ENCODE peak calls at places on chromosome 18, in five cellular contexts. J is HCT116, Q is K562, T is SK-N-SH, H is GM12878. B is an unnamed sample.

GRCh38 chr18:37631422-37631821 is 65.8 kb upstream of the CELF4 start:
- DNase-seq in T (no peak), Q (no peak), J (no peak), H (no peak), B (no peak)

GRCh38 chr18:51183372-51184091 is 13.9 kb downstream of the MEX3C start:
- DNase-seq in H (no peak), T (no peak), Q (no peak), J (no peak), B (no peak)

GRCh38 chr18:60894254-60894945 is 438.8 kb upstream of the CDH20 start:
- DNase-seq in H (no peak), J (no peak), Q (no peak), T (no peak), B (no peak)

GRCh38 chr18:74255022-74255658 is 36.6 kb downstream of the CYB5A start:
- DNase-seq in H (no peak), Q (no peak), T (no peak), J (no peak), B (no peak)

GRCh38 chr18:26383454-26384270 is 157.4 kb downstream of the TAF4B start:
- DNase-seq in H (peak), T (peak), Q (peak), J (peak), B (peak)

GRCh38 chr18:38961880-38962279 is 1396.3 kb upstream of the CELF4 start:
- DNase-seq in Q (no peak), H (no peak), J (no peak), T (no peak), B (no peak)

GRCh38 chr18:57141208-57142129 is 5.4 kb upstream of the BOD1L2 start:
- DNase-seq in H (no peak), Q (no peak), J (no peak), T (no peak), B (peak)

GRCh38 chr18:48804856-48805610 is 145.7 kb downstream of the SMAD7 start:
- DNase-seq in H (no peak), T (no peak), J (no peak), Q (no peak), B (no peak)

GRCh38 chr18:25826377-25826776 is 264.0 kb downstream of the SS18 start:
- DNase-seq in H (no peak), T (no peak), J (no peak), Q (no peak), B (no peak)

GRCh38 chr18:3305354-3305762 is 43.4 kb downstream of the MYL12B start:
- DNase-seq in Q (no peak), H (no peak), J (no peak), T (no peak), B (no peak)

GRCh38 chr18:45291616-45292612 is 323.4 kb upstream of the SLC14A2 start:
- DNase-seq in H (no peak), J (no peak), Q (no peak), T (peak), B (no peak)

GRCh38 chr18:44997139-44997538 is 316.5 kb downstream of the SETBP1 start:
- DNase-seq in J (no peak), Q (no peak), T (no peak), H (no peak), B (no peak)

GRCh38 chr18:59059140-59059539 is 80.5 kb upstream of the SEC11C start:
- DNase-seq in H (no peak), T (no peak), Q (no peak), J (no peak), B (no peak)

GRCh38 chr18:10524507-10525425 is 1.1 kb upstream of the NAPG start:
- DNase-seq in T (no peak), H (no peak), Q (no peak), J (no peak), B (peak)

GRCh38 chr18:13136689-13137040 is 81.9 kb upstream of the LDLRAD4 start:
- DNase-seq in T (peak), J (no peak), Q (no peak), H (no peak), B (no peak)

GRCh38 chr18:46435031-46435430 is 222.0 kb downstream of the LOXHD1 start:
- DNase-seq in H (no peak), J (no peak), Q (no peak), T (no peak), B (no peak)

GRCh38 chr18:44911260-44911659 is 230.6 kb downstream of the SETBP1 start:
- DNase-seq in T (no peak), J (no peak), H (no peak), Q (no peak), B (no peak)

GRCh38 chr18:43680096-43680495 is 402.8 kb upstream of the SYT4 start:
- DNase-seq in T (no peak), H (no peak), Q (no peak), J (no peak), B (no peak)

GRCh38 chr18:68847219-68847860 is 49.5 kb downstream of the CCDC102B start:
- DNase-seq in J (peak), T (no peak), H (no peak), Q (no peak), B (peak)

GRCh38 chr18:48894799-48895346 is 55.9 kb downstream of the SMAD7 start:
- DNase-seq in Q (no peak), T (no peak), J (no peak), H (no peak), B (no peak)

GRCh38 chr18:44789704-44790103 is 109.0 kb downstream of the SETBP1 start:
- DNase-seq in Q (no peak), T (peak), H (no peak), J (no peak), B (peak)

GRCh38 chr18:54871231-54871630 is 43.0 kb downstream of the RAB27B start:
- DNase-seq in Q (peak), T (peak), J (no peak), H (no peak), B (no peak)

GRCh38 chr18:51196811-51197660 is 445 bp downstream of the MEX3C start:
- DNase-seq in J (no peak), Q (peak), H (no peak), T (peak), B (no peak)

GRCh38 chr18:3180325-3180724 is 39.4 kb downstream of the MYOM1 start:
- DNase-seq in H (no peak), J (no peak), T (no peak), Q (no peak), B (no peak)

GRCh38 chr18:25284278-25284677 is 67.7 kb downstream of the ZNF521 start:
- DNase-seq in Q (no peak), T (no peak), H (no peak), J (no peak), B (no peak)

GRCh38 chr18:68837665-68838390 is 39.9 kb downstream of the CCDC102B start:
- DNase-seq in T (no peak), Q (no peak), J (no peak), H (no peak), B (no peak)

GRCh38 chr18:9475643-9476580 is 599 bp downstream of the RALBP1 start:
- DNase-seq in H (no peak), J (no peak), T (peak), Q (peak), B (no peak)

GRCh38 chr18:49608366-49608747 is 46.5 kb downstream of the LIPG start:
- DNase-seq in T (no peak), H (no peak), J (no peak), Q (no peak), B (no peak)

GRCh38 chr18:48997985-48998831 is 47.4 kb upstream of the SMAD7 start:
- DNase-seq in Q (peak), H (no peak), T (peak), J (peak), B (peak)

GRCh38 chr18:25109484-25109883 is 242.5 kb downstream of the ZNF521 start:
- DNase-seq in J (no peak), T (no peak), Q (no peak), H (no peak), B (no peak)

GRCh38 chr18:44325903-44326650 is 354.6 kb upstream of the SETBP1 start:
- DNase-seq in H (no peak), J (no peak), Q (peak), T (peak), B (no peak)

GRCh38 chr18:9775172-9775571 is 67.1 kb downstream of the RAB31 start:
- DNase-seq in J (no peak), H (no peak), Q (no peak), T (no peak), B (no peak)

GRCh38 chr18:29321561-29321960 is 1144.6 kb upstream of the CDH2 start:
- DNase-seq in T (no peak), J (no peak), H (no peak), Q (no peak), B (no peak)
- TF ChIP-seq ZBTB33 in T (no peak), J (no peak), H (no peak), Q (no peak), B (no peak)

GRCh38 chr18:32455346-32455745 is 15.3 kb downstream of the GAREM1 start:
- DNase-seq in T (no peak), J (no peak), H (no peak), Q (no peak), B (no peak)
- TF ChIP-seq ZBTB33 in T (no peak), J (no peak), H (no peak), Q (no peak), B (no peak)

GRCh38 chr18:21444465-21445023 is 156.0 kb downstream of the ESCO1 start:
- DNase-seq in T (peak), H (no peak), Q (peak), J (peak), B (peak)
- TF ChIP-seq ZBTB33 in T (no peak), H (no peak), Q (no peak), J (no peak), B (no peak)

GRCh38 chr18:63316612-63317555 is 2.7 kb downstream of the BCL2 start:
- DNase-seq in J (no peak), Q (no peak), T (no peak), H (no peak), B (no peak)
- TF ChIP-seq ZBTB33 in J (no peak), Q (no peak), T (no peak), H (no peak), B (no peak)

GRCh38 chr18:23721711-23722479 is 32.6 kb downstream of the LAMA3 start:
- DNase-seq in T (no peak), J (no peak), Q (no peak), H (no peak), B (no peak)
- TF ChIP-seq ZBTB33 in T (no peak), J (no peak), Q (no peak), H (no peak), B (no peak)

B was measured in HepG2.